ENCODE peak calls at places on chromosomes 2 and 18, in nine cellular contexts. S is fibroblast of the aortic adventitia; P is NCI-H446 treated with DMSO at 0.1 percent for 48 hours; T is NCI-H1105; H is KBM-7; X is body of pancreas; Z is kidney tubule cell; L is activated CD4-positive, alpha-beta T cell treated with anti-CD3 and anti-CD28 coated beads, Interleukin-2, amount 10 ng/mL, durations not matched to agents 7 days and 5 days; U is GM04504. K is an unnamed sample.

GRCh38 chr2:116917196-116917595 is 897.3 kb upstream of the DDX18 start:
- DNase-seq in U (no peak), P (peak; percentile 15), S (no peak), T (no peak), Z (no peak), L (no peak), X (no peak), H (no peak), K (no peak)

GRCh38 chr2:201572822-201573493 is 70.3 kb downstream of the TMEM237 start:
- DNase-seq in H (no peak), P (no peak), S (no peak), T (no peak), L (no peak), Z (no peak), U (no peak), X (no peak), K (no peak)

GRCh38 chr2:27720004-27720551 is 51.4 kb upstream of the MRPL33 start:
- DNase-seq in P (no peak), U (peak; percentile 70), X (no peak), S (peak; percentile 91), T (no peak), H (no peak), L (peak; percentile 17), Z (peak; percentile 98), K (peak; percentile 88)

GRCh38 chr2:60966465-60967405 is 50.8 kb upstream of the PEX13 start:
- DNase-seq in T (no peak), H (no peak), S (no peak), X (no peak), Z (no peak), P (no peak), L (no peak), U (no peak), K (no peak)

GRCh38 chr2:182866461-182867369 is at the start of gene FRZB:
- DNase-seq in L (no peak), S (peak; percentile 56), H (no peak), P (no peak), T (peak; percentile 36), U (peak; percentile 31), X (peak; percentile 23), Z (peak; percentile 23), K (peak; percentile 69)

GRCh38 chr2:17538844-17539554 is 1.5 kb upstream of the VSNL1 start:
- DNase-seq in H (peak; percentile 12), L (no peak), P (peak; percentile 65), X (peak; percentile 82), U (no peak), Z (peak; percentile 71), T (peak; percentile 38), S (peak; percentile 48), K (peak; percentile 31)

GRCh38 chr2:31205186-31205585 is 12.1 kb downstream of the CAPN14 start:
- DNase-seq in Z (no peak), L (no peak), H (no peak), S (no peak), U (no peak), X (no peak), P (no peak), T (no peak), K (no peak)

GRCh38 chr2:73285162-73285739 is 973 bp upstream of the FBXO41 start:
- DNase-seq in P (peak; percentile 5), L (no peak), H (peak; percentile 93), U (no peak), X (no peak), Z (no peak), S (no peak), T (no peak), K (no peak)

GRCh38 chr2:63054812-63055509 is 4.3 kb downstream of the OTX1 start:
- DNase-seq in U (no peak), Z (no peak), S (no peak), T (no peak), L (no peak), X (no peak), P (no peak), H (no peak), K (no peak)

GRCh38 chr2:51597086-51597485 is 565.2 kb upstream of the NRXN1 start:
- DNase-seq in X (no peak), Z (no peak), S (no peak), U (no peak), T (no peak), L (no peak), P (no peak), H (no peak), K (no peak)

GRCh38 chr18:72086421-72086820 is 457.7 kb downstream of the CBLN2 start:
- DNase-seq in P (no peak), S (peak; percentile 14), H (peak; percentile 20), U (no peak), Z (peak; percentile 52), T (no peak), L (no peak), X (no peak), K (peak; percentile 39)

GRCh38 chr18:13521418-13521817 is 204.9 kb downstream of the FAM210A start:
- DNase-seq in P (no peak), X (no peak), Z (no peak), U (no peak), L (no peak), T (no peak), S (no peak), H (no peak), K (no peak)

GRCh38 chr18:9735238-9735637 is 27.1 kb downstream of the RAB31 start:
- DNase-seq in S (no peak), X (no peak), U (no peak), L (peak; percentile 18), H (peak; percentile 94), P (no peak), Z (no peak), T (no peak), K (no peak)

GRCh38 chr18:3016584-3017292 is 3.8 kb upstream of the LPIN2 start:
- DNase-seq in T (no peak), X (no peak), Z (no peak), H (peak; percentile 91), U (no peak), P (no peak), L (no peak), S (no peak), K (peak; percentile 47)

GRCh38 chr18:3870914-3871313 is 420.9 kb downstream of the TGIF1 start:
- DNase-seq in Z (no peak), T (no peak), X (no peak), P (no peak), L (no peak), H (no peak), S (no peak), U (no peak), K (no peak)

GRCh38 chr2:185108588-185108987 is 510.3 kb downstream of the ZNF804A start:
- DNase-seq in U (no peak), H (no peak), P (no peak), T (no peak), X (no peak), L (no peak), S (no peak), Z (no peak), K (no peak)

GRCh38 chr2:113977660-113978523 is 88.0 kb downstream of the ACTR3 start:
- DNase-seq in Z (peak; percentile 92), L (no peak), S (peak; percentile 57), P (peak; percentile 20), X (peak; percentile 42), H (peak; percentile 46), T (peak; percentile 1), U (no peak), K (peak; percentile 82)

GRCh38 chr2:229407170-229407569 is 136.1 kb upstream of the PID1 start:
- DNase-seq in Z (peak; percentile 77), P (no peak), T (no peak), L (no peak), S (peak; percentile 93), X (peak; percentile 34), H (no peak), U (peak; percentile 66), K (peak; percentile 70)

GRCh38 chr2:46669996-46670793 is 190.8 kb downstream of the TMEM247 start:
- DNase-seq in L (no peak), P (no peak), S (peak; percentile 60), H (no peak), U (no peak), T (no peak), Z (peak; percentile 39), X (no peak), K (no peak)

GRCh38 chr2:165070089-165070488 is 114.8 kb upstream of the SLC38A11 start:
- DNase-seq in Z (no peak), U (no peak), L (no peak), P (no peak), S (no peak), X (no peak), T (no peak), H (no peak), K (no peak)

GRCh38 chr18:23966909-23967308 is 47.6 kb upstream of the TTC39C start:
- DNase-seq in Z (no peak), H (no peak), L (no peak), T (no peak), S (no peak), U (no peak), P (no peak), X (no peak), K (no peak)

GRCh38 chr2:128455710-128456050 is 137.0 kb upstream of the HS6ST1 start:
- DNase-seq in U (no peak), P (no peak), X (peak; percentile 1), H (no peak), T (no peak), L (no peak), Z (no peak), S (no peak), K (no peak)

GRCh38 chr2:68623820-68624219 is 19.6 kb upstream of the PROKR1 start:
- DNase-seq in H (no peak), P (no peak), L (no peak), T (no peak), S (no peak), Z (no peak), U (no peak), X (no peak), K (no peak)

GRCh38 chr2:210753386-210753785 is 197.0 kb downstream of the CPS1 start:
- DNase-seq in T (no peak), P (no peak), U (no peak), S (no peak), Z (no peak), H (no peak), L (no peak), X (no peak), K (no peak)

GRCh38 chr2:17584689-17585088 is 44.2 kb downstream of the VSNL1 start:
- DNase-seq in Z (no peak), S (no peak), L (no peak), T (no peak), U (no peak), X (no peak), P (no peak), H (no peak), K (no peak)

GRCh38 chr2:30444283-30444682 is 2.8 kb upstream of the LCLAT1 start:
- DNase-seq in S (peak; percentile 19), L (no peak), T (no peak), H (no peak), Z (no peak), U (peak; percentile 71), X (no peak), P (no peak), K (no peak)